ENCODE peak calls at places on chromosomes 1 and 21, in seven cellular contexts. Z is colonic mucosa, X is aorta, U is dorsolateral prefrontal cortex, C is A549, M is neural progenitor cell, L is heart left ventricle. B is an unnamed sample.

GRCh38 chr1:209430107-209430506 is 153.4 kb upstream of the CAMK1G start:
- DNase-seq in Z (no peak), X (no peak), U (no peak), C (no peak), M (no peak), L (no peak), B (no peak)

GRCh38 chr1:203309115-203309429 is 3.8 kb downstream of the BTG2 start:
- DNase-seq in Z (no peak), X (no peak), U (no peak), C (no peak), M (no peak), L (no peak), B (no peak)

GRCh38 chr21:38831526-38832467 is 26.1 kb downstream of the ETS2 start:
- DNase-seq in Z (peak), X (peak), U (no peak), C (peak), M (no peak), L (peak), B (peak)

GRCh38 chr1:82318265-82318664 is 517.5 kb downstream of the ADGRL2 start:
- DNase-seq in Z (no peak), X (no peak), U (no peak), C (no peak), M (no peak), L (no peak), B (no peak)

GRCh38 chr1:203173156-203173555 is 2.5 kb downstream of the MYBPH start:
- DNase-seq in Z (no peak), X (no peak), U (no peak), C (no peak), M (no peak), L (no peak), B (no peak)

GRCh38 chr1:20291621-20292020 is 946 bp downstream of the VWA5B1 start:
- DNase-seq in Z (no peak), X (no peak), U (no peak), C (no peak), M (peak), L (no peak), B (no peak)

GRCh38 chr1:67948155-67949075 is 102.0 kb downstream of the DIRAS3 start:
- DNase-seq in Z (no peak), X (no peak), U (no peak), C (peak), M (no peak), L (no peak), B (no peak)

GRCh38 chr1:166827426-166827825 is 11.8 kb upstream of the POGK start:
- DNase-seq in Z (no peak), X (no peak), U (no peak), C (no peak), M (no peak), L (no peak), B (no peak)

GRCh38 chr1:116501041-116501869 is 69.6 kb downstream of the CD58 start:
- DNase-seq in Z (peak), X (no peak), U (no peak), C (no peak), M (no peak), L (no peak), B (no peak)

GRCh38 chr1:212481438-212481767 is 48.7 kb downstream of the NENF start:
- DNase-seq in Z (no peak), X (no peak), U (no peak), C (no peak), M (no peak), L (no peak), B (no peak)

GRCh38 chr1:101290119-101290921 is 53.5 kb downstream of the S1PR1 start:
- DNase-seq in Z (no peak), X (no peak), U (no peak), C (no peak), M (no peak), L (no peak), B (no peak)

GRCh38 chr1:226422478-226422877 is 14.6 kb upstream of the PARP1 start:
- DNase-seq in Z (no peak), X (no peak), U (no peak), C (no peak), M (no peak), L (no peak), B (no peak)

GRCh38 chr1:36109041-36109679 is 15.9 kb downstream of the COL8A2 start:
- DNase-seq in Z (no peak), X (no peak), U (no peak), C (no peak), M (no peak), L (no peak), B (peak)

GRCh38 chr1:24111998-24112380 is at the start of gene MYOM3:
- DNase-seq in Z (no peak), X (peak), U (no peak), C (no peak), M (peak), L (peak), B (no peak)

GRCh38 chr1:110185181-110185580 is 24.9 kb upstream of the KCNC4 start:
- DNase-seq in Z (no peak), X (no peak), U (peak), C (no peak), M (no peak), L (peak), B (no peak)

GRCh38 chr1:11262171-11263049 is at the start of gene MTOR:
- DNase-seq in Z (peak), X (peak), U (peak), C (peak), M (peak), L (peak), B (peak)

GRCh38 chr1:109762821-109763645 is 690 bp downstream of the EPS8L3 start:
- DNase-seq in Z (peak), X (peak), U (peak), C (no peak), M (no peak), L (no peak), B (no peak)

GRCh38 chr1:12186277-12186985 is 19.6 kb downstream of the TNFRSF1B start:
- DNase-seq in Z (no peak), X (no peak), U (no peak), C (no peak), M (no peak), L (no peak), B (no peak)

GRCh38 chr1:236550961-236551851 is 27.4 kb downstream of the LGALS8 start:
- DNase-seq in Z (no peak), X (no peak), U (no peak), C (no peak), M (no peak), L (no peak), B (no peak)

GRCh38 chr1:32806315-32806714 is 10.8 kb downstream of the YARS1 start:
- DNase-seq in Z (no peak), X (no peak), U (no peak), C (no peak), M (no peak), L (no peak), B (no peak)

GRCh38 chr1:89822999-89823628 is 2.3 kb downstream of the LRRC8D start:
- DNase-seq in Z (no peak), X (no peak), U (no peak), C (peak), M (no peak), L (no peak), B (no peak)

GRCh38 chr1:97424209-97424608 is 496.6 kb downstream of the DPYD start:
- DNase-seq in Z (no peak), X (no peak), U (no peak), C (no peak), M (no peak), L (no peak), B (no peak)

GRCh38 chr1:109134423-109134822 is 20.5 kb downstream of the ELAPOR1 start:
- DNase-seq in Z (peak), X (no peak), U (no peak), C (no peak), M (no peak), L (no peak), B (no peak)

GRCh38 chr1:197199923-197200467 is 53.5 kb upstream of the ASPM start:
- DNase-seq in Z (no peak), X (no peak), U (no peak), C (peak), M (no peak), L (no peak), B (no peak)

GRCh38 chr1:11746092-11746491 is 10.2 kb downstream of the AGTRAP start:
- DNase-seq in Z (no peak), X (no peak), U (no peak), C (no peak), M (no peak), L (no peak), B (no peak)

GRCh38 chr21:31142600-31142999 is 104.3 kb upstream of the KRTAP19-8 start:
- DNase-seq in Z (no peak), X (no peak), U (peak), C (no peak), M (peak), L (peak), B (peak)

GRCh38 chr1:231192620-231193163 is 30.8 kb downstream of the TRIM67 start:
- DNase-seq in Z (peak), X (no peak), U (peak), C (peak), M (no peak), L (peak), B (no peak)

GRCh38 chr1:223456747-223457146 is 63.5 kb downstream of the CCDC185 start:
- DNase-seq in Z (no peak), X (no peak), U (no peak), C (no peak), M (no peak), L (no peak), B (no peak)

GRCh38 chr1:204148098-204148406 is 3.8 kb downstream of the ETNK2 start:
- DNase-seq in Z (no peak), X (no peak), U (no peak), C (no peak), M (no peak), L (no peak), B (no peak)

GRCh38 chr1:154557939-154558609 is 388 bp downstream of the UBE2Q1 start:
- DNase-seq in Z (peak), X (peak), U (no peak), C (no peak), M (no peak), L (peak), B (peak)

GRCh38 chr21:45992311-45993209 is 11.0 kb downstream of the COL6A1 start:
- DNase-seq in Z (peak), X (peak), U (peak), C (no peak), M (no peak), L (peak), B (no peak)

GRCh38 chr21:14697769-14698168 is 151.7 kb upstream of the SAMSN1 start:
- DNase-seq in Z (no peak), X (no peak), U (no peak), C (no peak), M (no peak), L (no peak), B (no peak)

GRCh38 chr1:179369751-179370341 is 4.1 kb downstream of the AXDND1 start:
- DNase-seq in Z (peak), X (no peak), U (no peak), C (peak), M (peak), L (no peak), B (peak)

GRCh38 chr1:217115404-217116380 is 392.5 kb upstream of the ESRRG start:
- DNase-seq in Z (no peak), X (no peak), U (no peak), C (no peak), M (no peak), L (no peak), B (no peak)

DNA sequence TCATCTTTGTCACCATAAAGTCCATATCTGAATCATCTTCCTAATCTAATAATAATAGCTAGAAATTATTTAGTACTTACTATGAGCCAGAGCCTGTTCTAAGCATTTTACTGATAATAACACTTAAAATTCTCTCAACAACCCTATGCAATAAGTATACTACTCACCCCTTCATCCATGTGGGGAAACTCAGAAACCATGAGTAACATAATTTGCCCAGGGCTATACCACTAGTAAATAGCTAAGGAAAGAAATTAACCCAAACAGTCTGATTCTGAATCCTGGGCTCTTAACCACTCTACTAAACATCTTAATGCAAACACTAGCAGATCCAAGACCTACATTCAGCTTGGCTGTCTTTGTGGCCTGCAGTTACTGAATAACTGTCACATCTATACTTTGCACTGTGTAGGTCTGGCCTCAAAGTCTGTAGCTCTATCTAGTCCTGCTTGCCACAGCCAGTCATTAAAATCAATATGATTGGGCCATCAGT is 394.8 kb upstream of the ESRRG start:
- DNase-seq in Z (no peak), X (no peak), U (no peak), C (no peak), M (no peak), L (no peak), B (no peak)
- H3K27ac ChIP-seq in Z (no peak), X (no peak), U (no peak), C (no peak), M (no peak), L (no peak), B (no peak)

GRCh38 chr1:198848206-198848605 is 209.4 kb downstream of the PTPRC start:
- DNase-seq in Z (no peak), X (no peak), U (no peak), C (no peak), M (no peak), L (no peak), B (no peak)
- H3K27ac ChIP-seq in Z (no peak), X (no peak), U (no peak), C (no peak), M (no peak), L (no peak), B (no peak)

DNA sequence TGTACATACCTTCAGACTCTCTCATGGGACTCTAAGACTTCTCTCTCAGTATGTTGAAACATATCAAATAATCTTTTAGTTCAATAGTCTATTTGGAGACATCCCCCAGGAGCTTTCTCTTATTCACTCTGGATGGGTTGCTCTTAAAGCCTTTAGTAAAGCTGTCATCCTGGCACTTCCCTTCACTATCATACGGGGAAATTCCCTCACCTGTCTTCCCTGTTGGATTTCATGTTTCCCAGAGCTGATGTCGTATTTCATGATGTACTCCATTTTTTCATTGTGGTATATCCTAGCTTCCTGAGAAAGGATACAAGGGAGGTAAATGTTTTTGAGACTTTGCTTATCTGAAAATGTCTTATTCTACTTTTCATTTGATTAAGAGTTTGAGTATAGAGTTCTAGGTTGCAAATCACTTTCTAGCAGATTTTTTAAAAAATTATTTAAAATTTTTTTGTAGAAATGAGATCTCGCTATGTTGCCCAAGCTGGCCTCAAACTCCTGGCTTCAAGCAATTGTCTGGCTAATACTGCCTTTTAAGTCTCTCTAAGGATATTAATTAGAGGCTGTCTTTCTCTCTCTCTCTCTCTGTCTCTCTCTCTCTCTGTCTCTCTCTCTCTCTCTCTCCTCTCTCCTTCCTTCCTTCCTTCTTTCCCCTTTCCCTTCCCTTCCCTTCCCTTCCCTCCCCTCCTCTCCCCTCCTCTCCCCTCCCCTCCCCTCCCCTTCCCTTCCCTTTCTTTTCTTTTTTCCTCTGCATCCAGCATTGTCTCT is 17.0 kb upstream of the MACF1 start:
- DNase-seq in Z (no peak), X (no peak), U (no peak), C (no peak), M (no peak), L (no peak), B (no peak)
- H3K27ac ChIP-seq in Z (no peak), X (no peak), U (peak), C (peak), M (peak), L (no peak), B (no peak)

GRCh38 chr1:169047074-169047473 is 59.4 kb upstream of the ATP1B1 start:
- DNase-seq in Z (peak), X (no peak), U (no peak), C (no peak), M (no peak), L (no peak), B (no peak)

GRCh38 chr1:169043823-169044222 is 62.7 kb upstream of the ATP1B1 start:
- DNase-seq in Z (no peak), X (no peak), U (no peak), C (no peak), M (no peak), L (no peak), B (no peak)

GRCh38 chr1:169046671-169047070 is 59.8 kb upstream of the ATP1B1 start:
- DNase-seq in Z (no peak), X (no peak), U (no peak), C (no peak), M (no peak), L (no peak), B (no peak)

GRCh38 chr1:169044296-169044695 is 62.2 kb upstream of the ATP1B1 start:
- DNase-seq in Z (no peak), X (no peak), U (no peak), C (no peak), M (no peak), L (no peak), B (peak)

GRCh38 chr1:169044971-169045370 is 61.5 kb upstream of the ATP1B1 start:
- DNase-seq in Z (no peak), X (no peak), U (no peak), C (no peak), M (no peak), L (no peak), B (no peak)
- H3K27ac ChIP-seq in Z (no peak), X (no peak), U (no peak), C (no peak), M (no peak), L (no peak), B (no peak)

DNA sequence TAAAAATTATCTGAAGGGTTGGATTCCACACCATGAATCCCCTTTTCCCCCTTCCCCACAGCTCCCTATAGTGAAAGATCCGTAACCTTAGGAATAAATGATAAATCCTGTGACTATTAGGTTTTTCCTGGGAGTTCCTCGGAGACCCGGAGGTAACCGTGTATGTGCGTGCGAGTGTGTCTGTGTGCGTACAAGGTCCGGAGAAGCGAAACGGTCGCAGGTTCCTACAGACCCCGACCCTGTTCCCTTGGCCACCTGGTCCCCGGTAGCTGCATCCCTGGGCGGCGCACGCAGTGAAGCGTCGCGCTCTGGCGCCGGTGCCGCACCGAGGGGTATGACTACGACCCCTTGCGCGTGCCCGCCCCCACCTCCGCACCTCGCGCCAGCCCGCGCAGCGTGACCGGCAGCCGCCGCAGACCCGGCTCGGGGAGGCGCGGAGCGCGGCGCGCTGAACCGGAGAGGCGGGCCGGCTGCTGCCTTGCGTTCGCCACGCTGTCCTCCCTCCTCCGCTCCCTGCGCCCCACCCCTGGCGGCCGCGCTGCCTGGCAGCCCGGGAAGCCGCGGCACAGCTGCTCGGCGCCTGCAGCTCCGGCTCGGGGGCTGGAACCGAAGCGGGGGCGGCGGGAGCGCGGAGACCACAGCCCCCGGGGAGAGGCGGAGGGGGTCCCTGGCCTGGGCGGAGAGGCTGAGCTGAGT is at the start of gene AK5:
- DNase-seq in Z (peak), X (peak), U (peak), C (peak), M (peak), L (peak), B (peak)
- H3K27ac ChIP-seq in Z (no peak), X (no peak), U (peak), C (peak), M (no peak), L (no peak), B (no peak)

DNA sequence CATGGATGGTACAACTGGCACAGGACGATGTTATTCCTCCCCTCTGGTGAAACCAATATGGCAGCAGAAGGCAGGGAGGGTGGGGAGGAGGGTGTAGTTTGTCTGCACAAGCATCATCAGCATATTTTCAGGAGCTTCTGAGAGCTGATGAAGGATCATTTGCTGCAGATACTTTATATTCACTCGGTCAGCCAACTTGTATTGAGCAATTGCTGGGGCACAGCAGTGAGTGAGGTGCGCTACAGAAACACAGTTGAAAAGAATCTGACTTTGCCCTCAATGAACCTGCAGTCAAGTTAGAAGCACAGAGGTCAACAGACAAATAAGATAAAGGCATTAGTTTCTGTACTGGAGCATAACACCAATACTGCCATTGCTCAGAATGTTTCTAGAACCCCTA is 13.1 kb downstream of the PKP1 start:
- DNase-seq in Z (no peak), X (no peak), U (no peak), C (no peak), M (no peak), L (no peak), B (no peak)
- H3K27ac ChIP-seq in Z (no peak), X (no peak), U (no peak), C (peak), M (no peak), L (no peak), B (no peak)

B was measured in CD4-positive, alpha-beta memory T cell.